ENCODE peak calls at places on chromosomes 13 and 19, in four cellular contexts. Z is frontal cortex; D is small intestine; F is stimulated activated CD8-positive, alpha-beta memory T cell treated with anti-CD3 and anti-CD28 coated beads, Interleukin-15, amount 100 ng/mL, for 1 hour. X is an unnamed sample.

GRCh38 chr19:482186-483041 is 13.9 kb upstream of the MADCAM1 start:
- DNase-seq in F (no peak), Z (no peak), D (no peak), X (no peak)

GRCh38 chr19:13020002-13020414 is 24.7 kb downstream of the NFIX start:
- DNase-seq in F (no peak), Z (no peak), D (no peak), X (no peak)

GRCh38 chr19:8655340-8655709 is 24.9 kb downstream of the NFILZ start:
- DNase-seq in F (peak), D (no peak), Z (no peak), X (no peak)

GRCh38 chr19:49820125-49820524 is 2.0 kb downstream of the MED25 start:
- DNase-seq in Z (no peak), D (peak), F (no peak), X (no peak)

GRCh38 chr13:98207411-98207810 is 30.3 kb upstream of the RNF113B start:
- DNase-seq in Z (no peak), D (no peak), F (no peak), X (peak)

GRCh38 chr13:109010912-109011311 is 381.5 kb downstream of the MYO16 start:
- DNase-seq in D (no peak), F (no peak), Z (no peak), X (peak)

GRCh38 chr13:96216543-96216942 is 126.6 kb downstream of the HS6ST3 start:
- DNase-seq in D (no peak), F (no peak), Z (no peak), X (no peak)

GRCh38 chr19:29711584-29712132 is 3.4 kb downstream of the C19orf12 start:
- DNase-seq in Z (no peak), D (no peak), F (no peak), X (no peak)

GRCh38 chr13:113647351-113648217 is 10.4 kb downstream of the ATP4B start:
- DNase-seq in D (peak), Z (peak), F (no peak), X (no peak)

GRCh38 chr13:66111628-66112027 is 1118.5 kb downstream of the PCDH9 start:
- DNase-seq in F (no peak), Z (no peak), D (no peak), X (no peak)

GRCh38 chr19:49528211-49528771 is 488 bp downstream of the RCN3 start:
- DNase-seq in Z (no peak), F (no peak), D (no peak), X (peak)

GRCh38 chr13:39025433-39025839 is 12.5 kb downstream of the PROSER1 start:
- DNase-seq in Z (no peak), D (no peak), F (no peak), X (no peak)

GRCh38 chr13:80133631-80134083 is 207.3 kb downstream of the SPRY2 start:
- DNase-seq in F (no peak), Z (no peak), D (peak), X (no peak)

GRCh38 chr19:47512183-47512947 is 2.5 kb downstream of the NAPA start:
- DNase-seq in F (no peak), D (peak), Z (no peak), X (no peak)

GRCh38 chr13:48038763-48039162 is 1.2 kb downstream of the NUDT15 start:
- DNase-seq in Z (peak), D (peak), F (no peak), X (no peak)

GRCh38 chr19:18190278-18190677 is 2.7 kb upstream of the MPV17L2 start:
- DNase-seq in Z (no peak), D (no peak), F (no peak), X (no peak)

GRCh38 chr13:59623516-59623915 is 540.2 kb downstream of the DIAPH3 start:
- DNase-seq in D (no peak), F (no peak), Z (no peak), X (no peak)

GRCh38 chr13:105007166-105007808 is 1528.2 kb downstream of the EFNB2 start:
- DNase-seq in Z (no peak), F (no peak), D (no peak), X (no peak)

GRCh38 chr13:25881946-25882574 is 169.8 kb downstream of the SHISA2 start:
- DNase-seq in Z (no peak), F (no peak), D (no peak), X (peak)

GRCh38 chr19:46076951-46077814 is 36.4 kb upstream of the IGFL4 start:
- DNase-seq in Z (peak), D (peak), F (no peak), X (peak)

GRCh38 chr19:4582980-4583842 is 23.7 kb upstream of the SEMA6B start:
- DNase-seq in F (no peak), Z (no peak), D (no peak), X (no peak)

GRCh38 chr19:46351241-46352041 is 4.6 kb downstream of the PPP5C start:
- DNase-seq in F (no peak), Z (no peak), D (peak), X (peak)

GRCh38 chr19:10430505-10431253 is 10.3 kb downstream of the PDE4A start:
- DNase-seq in D (no peak), F (no peak), Z (peak), X (no peak)

GRCh38 chr13:51330741-51331140 is 8.8 kb upstream of the SERPINE3 start:
- DNase-seq in Z (no peak), F (no peak), D (no peak), X (peak)

GRCh38 chr13:51946163-51946669 is 65.0 kb downstream of the ATP7B start:
- DNase-seq in Z (no peak), D (no peak), F (no peak), X (no peak)

GRCh38 chr19:44890366-44891015 is 563 bp upstream of the TOMM40 start:
- DNase-seq in D (peak), Z (peak), F (no peak), X (peak)

GRCh38 chr19:47284324-47284899 is 9.7 kb downstream of the INAFM1 start:
- DNase-seq in Z (peak), D (peak), F (no peak), X (peak)

GRCh38 chr13:41222259-41222852 is 28.0 kb upstream of the KBTBD7 start:
- DNase-seq in D (peak), F (peak), Z (peak), X (peak)

GRCh38 chr13:76289558-76289957 is 596.6 kb downstream of the KCTD12 start:
- DNase-seq in D (no peak), Z (no peak), F (no peak), X (no peak)